ENCODE peak calls at places on chromosomes 3 and 15, in six cellular contexts. D is upper lobe of right lung, G is foreskin fibroblast, Q is BJ, Y is fibroblast of lung, I is BE2C. X is an unnamed sample.

GRCh38 chr3:52539010-52539653 is 2.7 kb downstream of the UQCC5 start:
- DNase-seq in D (no peak), Y (no peak), G (no peak), I (no peak), Q (no peak), X (no peak)

GRCh38 chr3:104519068-104519467 is 847.6 kb upstream of the ALCAM start:
- DNase-seq in Q (no peak), D (no peak), Y (no peak), I (no peak), G (no peak), X (no peak)

GRCh38 chr3:129064969-129065726 is 4.6 kb downstream of the GP9 start:
- DNase-seq in D (no peak), I (no peak), Q (no peak), G (no peak), Y (no peak), X (no peak)

GRCh38 chr15:48802257-48802656 is 8.6 kb downstream of the CEP152 start:
- DNase-seq in Y (no peak), G (no peak), D (no peak), Q (no peak), I (no peak), X (no peak)

GRCh38 chr3:14319654-14320182 is 82.7 kb upstream of the SLC6A6 start:
- DNase-seq in Q (no peak), Y (peak; percentile 73), G (peak; percentile 54), D (no peak), I (peak; percentile 55), X (peak; percentile 80)

GRCh38 chr3:77348244-77348855 is 308.5 kb downstream of the ROBO2 start:
- DNase-seq in I (peak; percentile 47), Q (no peak), D (no peak), Y (peak; percentile 9), G (peak; percentile 64), X (peak; percentile 42)

GRCh38 chr15:88725305-88726220 is 77.7 kb upstream of the ACAN start:
- DNase-seq in G (no peak), D (no peak), Y (no peak), I (no peak), Q (no peak), X (no peak)

GRCh38 chr15:81524496-81524895 is 150.5 kb upstream of the TMC3 start:
- DNase-seq in G (no peak), I (no peak), D (no peak), Q (no peak), Y (no peak), X (no peak)

GRCh38 chr15:63466378-63467192 is 37.8 kb upstream of the USP3 start:
- DNase-seq in Y (peak; percentile 53), Q (no peak), D (no peak), I (peak; percentile 35), G (peak; percentile 76), X (peak; percentile 80)

GRCh38 chr3:128075516-128076464 is 23.6 kb downstream of the SEC61A1 start:
- DNase-seq in Q (no peak), D (peak; percentile 95), Y (peak; percentile 73), G (peak; percentile 96), I (peak; percentile 93), X (peak; percentile 83)

GRCh38 chr3:184040010-184040409 is 8.5 kb downstream of the HTR3D start:
- DNase-seq in Y (no peak), D (no peak), I (peak; percentile 31), Q (no peak), G (peak; percentile 38), X (peak; percentile 10)

GRCh38 chr15:74598126-74598842 is 17.4 kb upstream of the CLK3 start:
- DNase-seq in D (peak; percentile 96), Y (peak; percentile 78), I (peak; percentile 95), Q (peak; percentile 50), G (peak; percentile 96), X (peak; percentile 89)

GRCh38 chr3:52062499-52062898 is 6.1 kb upstream of the DUSP7 start:
- DNase-seq in D (peak; percentile 79), Q (peak; percentile 80), I (no peak), G (peak; percentile 92), Y (peak; percentile 89), X (peak; percentile 100)

GRCh38 chr3:123285066-123285465 is 83.3 kb downstream of the SEC22A start:
- DNase-seq in Q (no peak), I (no peak), G (no peak), D (no peak), Y (no peak), X (peak; percentile 51)

GRCh38 chr3:32502944-32503286 is 263 bp upstream of the CMTM6 start:
- DNase-seq in I (no peak), Y (no peak), D (no peak), G (no peak), Q (no peak), X (no peak)

GRCh38 chr3:36786921-36787890 is 22.9 kb upstream of the DCLK3 start:
- DNase-seq in D (peak; percentile 66), G (no peak), I (no peak), Q (no peak), Y (no peak), X (no peak)
- H3K4me3 ChIP-seq in D (no peak overlapping the region), G (no peak overlapping the region), I (no peak overlapping the region), Q (no peak overlapping the region), Y (no peak overlapping the region), X (no peak overlapping the region)

GRCh38 chr3:15791525-15791924 is 6.3 kb downstream of the ANKRD28 start:
- DNase-seq in Y (no peak), G (no peak), Q (no peak), I (no peak), D (no peak), X (no peak)
- H3K4me3 ChIP-seq in Y (peak overlapping the region; percentile 26), G (no peak overlapping the region), Q (no peak overlapping the region), I (no peak overlapping the region), D (no peak overlapping the region), X (no peak overlapping the region)

GRCh38 chr15:96353931-96354730 is 23.6 kb downstream of the NR2F2 start:
- DNase-seq in D (no peak), Y (peak; percentile 67), G (peak; percentile 73), I (no peak), Q (no peak), X (peak; percentile 50)

GRCh38 chr15:96354731-96355560 is 24.4 kb downstream of the NR2F2 start:
- DNase-seq in Q (no peak), I (no peak), Y (peak; percentile 89), D (no peak), G (peak; percentile 83), X (peak; percentile 87)

GRCh38 chr15:96351801-96352593 is 21.5 kb downstream of the NR2F2 start:
- DNase-seq in I (no peak), Q (no peak), G (peak; percentile 9), Y (peak; percentile 41), D (no peak), X (peak; percentile 56)

GRCh38 chr15:96352594-96353377 is 22.3 kb downstream of the NR2F2 start:
- DNase-seq in D (no peak), Y (peak; percentile 92), I (no peak), G (peak; percentile 23), Q (no peak), X (peak; percentile 60)

DNA sequence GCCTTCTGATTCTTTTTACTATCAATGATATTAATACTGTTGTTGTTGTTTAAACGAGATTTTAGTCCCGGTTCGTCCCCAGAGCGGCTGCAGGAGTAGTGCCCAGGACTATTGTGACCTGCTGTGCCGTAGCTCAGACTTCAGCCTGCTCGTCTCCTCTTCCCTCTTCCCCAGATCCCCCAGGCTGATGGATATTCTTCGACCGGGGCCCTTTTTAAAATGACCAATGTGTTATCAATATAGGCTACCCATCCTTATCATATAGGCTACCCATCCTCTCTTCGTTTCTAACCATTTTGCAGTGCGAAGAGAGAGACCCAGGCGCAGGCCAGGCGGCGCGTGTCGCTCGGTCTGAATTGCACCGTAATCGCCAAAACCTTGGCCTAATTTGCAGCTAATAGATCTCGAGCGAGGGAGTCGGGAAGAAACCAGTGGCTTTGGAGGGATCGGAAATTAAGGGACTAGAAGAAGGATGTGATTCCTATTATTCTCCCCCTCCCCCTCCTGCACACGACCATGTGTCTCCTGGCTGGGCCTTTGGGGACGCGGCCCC is 23.0 kb downstream of the NR2F2 start:
- DNase-seq in D (no peak), G (no peak), I (no peak), Y (no peak), Q (no peak), X (no peak)
- H3K4me3 ChIP-seq in D (peak overlapping the region; percentile 55), G (peak overlapping the region; percentile 55), I (no peak overlapping the region), Y (peak overlapping the region; percentile 72), Q (peak overlapping the region; percentile 60), X (peak overlapping the region; percentile 53)

DNA sequence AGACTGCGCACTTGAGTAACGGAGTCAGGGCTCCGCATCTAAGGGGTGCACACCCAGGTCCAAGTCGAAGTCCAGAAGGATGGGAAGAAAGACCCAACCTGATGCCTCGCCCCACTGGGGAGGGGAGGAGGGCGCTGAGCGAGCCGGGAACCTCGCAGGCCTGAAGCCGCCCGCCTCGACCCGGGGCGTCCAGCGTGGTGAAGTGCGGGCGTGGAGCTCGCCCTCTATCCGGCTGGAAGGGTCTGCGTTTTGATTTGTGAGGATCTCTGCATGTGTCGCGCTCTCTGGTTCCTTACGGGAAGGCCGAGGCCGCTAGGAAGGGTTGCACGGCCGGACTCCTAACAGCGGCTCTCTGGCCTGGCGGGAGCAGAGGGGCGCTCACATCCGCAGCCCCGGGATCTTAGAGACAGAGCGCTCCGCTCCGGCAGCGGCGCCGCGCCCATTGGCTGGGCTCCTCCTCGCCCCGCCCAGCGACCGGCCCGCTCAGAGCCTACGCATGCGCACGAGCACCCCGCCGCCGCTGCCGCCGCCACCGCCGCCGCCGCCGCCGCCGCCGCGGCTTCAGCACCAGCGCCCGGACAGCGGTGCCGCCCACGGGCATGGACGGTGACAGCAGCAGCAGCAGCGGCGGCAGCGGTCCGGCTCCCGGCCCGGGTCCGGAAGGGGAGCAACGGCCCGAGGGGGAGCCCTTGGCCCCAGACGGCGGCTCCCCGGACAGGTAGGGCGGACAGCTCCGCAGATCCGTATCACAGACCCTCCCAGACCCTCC is at the start of gene DISP2:
- DNase-seq in G (peak; percentile 92), Q (no peak), I (peak; percentile 94), Y (peak; percentile 62), D (peak; percentile 94), X (peak; percentile 80)
- H3K4me3 ChIP-seq in G (peak within 1 kb of the TSS; percentile 40), Q (peak within 1 kb of the TSS; percentile 51), I (peak within 1 kb of the TSS; percentile 70), Y (peak within 1 kb of the TSS; percentile 48), D (peak within 1 kb of the TSS; percentile 64), X (peak within 1 kb of the TSS; percentile 40)